ENCODE peak calls at places on chromosome 15, in four cellular contexts. D is GM12891, Y is SK-N-SH, J is K562. R is an unnamed sample.

GRCh38 chr15:68652141-68652540 is 73.3 kb downstream of the CORO2B start:
- DNase-seq in Y (peak; percentile 41), J (no peak), D (no peak), R (no peak)

GRCh38 chr15:70149667-70150404 is 52.1 kb upstream of the TLE3 start:
- DNase-seq in D (no peak), J (peak; percentile 31), Y (no peak), R (no peak)

GRCh38 chr15:57782731-57783130 is 76.2 kb downstream of the POLR2M start:
- DNase-seq in Y (no peak), D (no peak), J (no peak), R (no peak)

GRCh38 chr15:86362556-86362955 is 282.9 kb downstream of the AGBL1 start:
- DNase-seq in J (no peak), Y (no peak), D (no peak), R (no peak)

GRCh38 chr15:63663906-63664305 is 66.7 kb downstream of the FBXL22 start:
- DNase-seq in D (no peak), Y (peak; percentile 39), J (no peak), R (no peak)

GRCh38 chr15:33068531-33068990 is 126.0 kb downstream of the FMN1 start:
- DNase-seq in J (no peak), D (no peak), Y (peak; percentile 50), R (no peak)

GRCh38 chr15:52699457-52699856 is 20.3 kb upstream of the ATOSA start:
- DNase-seq in Y (no peak), D (no peak), J (no peak), R (no peak)

GRCh38 chr15:60476713-60477112 is 2.2 kb downstream of the ICE2 start:
- DNase-seq in Y (no peak), D (no peak), J (no peak), R (no peak)

GRCh38 chr15:75891895-75892294 is 11.8 kb upstream of the FBXO22 start:
- DNase-seq in J (no peak), D (no peak), Y (no peak), R (no peak)

GRCh38 chr15:41987246-41987924 is 15.0 kb upstream of the EHD4 start:
- DNase-seq in D (no peak), J (no peak), Y (no peak), R (no peak)

GRCh38 chr15:63264685-63265302 is 12.6 kb upstream of the APH1B start:
- DNase-seq in Y (peak; percentile 40), D (no peak), J (no peak), R (no peak)

GRCh38 chr15:68658151-68658550 is 79.4 kb downstream of the CORO2B start:
- DNase-seq in D (no peak), J (no peak), Y (no peak), R (no peak)

GRCh38 chr15:64742385-64742784 is 33.0 kb downstream of the RBPMS2 start:
- DNase-seq in D (no peak), Y (no peak), J (no peak), R (no peak)

GRCh38 chr15:52018244-52018643 is 775 bp upstream of the MAPK6 start:
- DNase-seq in Y (no peak), D (no peak), J (no peak), R (no peak)

GRCh38 chr15:45181491-45182285 is 6.1 kb downstream of the SHF start:
- DNase-seq in J (no peak), D (no peak), Y (peak; percentile 64), R (no peak)

GRCh38 chr15:60674704-60675405 is 195.9 kb upstream of the ICE2 start:
- DNase-seq in D (no peak), J (no peak), Y (no peak), R (no peak)

GRCh38 chr15:77178421-77178820 is 107.5 kb upstream of the TSPAN3 start:
- DNase-seq in D (no peak), Y (no peak), J (no peak), R (no peak)
- TF ChIP-seq TAF1 in D (no peak), Y (no peak), J (no peak), R (no peak)

GRCh38 chr15:80876034-80876433 is 96.9 kb downstream of the CEMIP start:
- DNase-seq in Y (no peak), J (no peak), D (no peak), R (no peak)

GRCh38 chr15:80878242-80878866 is 99.2 kb downstream of the CEMIP start:
- DNase-seq in Y (no peak), D (no peak), J (no peak), R (no peak)

GRCh38 chr15:80873568-80873967 is 94.4 kb downstream of the CEMIP start:
- DNase-seq in Y (no peak), D (no peak), J (no peak), R (no peak)

GRCh38 chr15:80878867-80879250 is 99.7 kb downstream of the CEMIP start:
- DNase-seq in Y (no peak), D (no peak), J (no peak), R (no peak)

GRCh38 chr15:80875568-80875967 is 96.4 kb downstream of the CEMIP start:
- DNase-seq in J (no peak), D (no peak), Y (no peak), R (no peak)
- TF ChIP-seq TAF1 in J (no peak), D (no peak), Y (no peak), R (no peak)

DNA sequence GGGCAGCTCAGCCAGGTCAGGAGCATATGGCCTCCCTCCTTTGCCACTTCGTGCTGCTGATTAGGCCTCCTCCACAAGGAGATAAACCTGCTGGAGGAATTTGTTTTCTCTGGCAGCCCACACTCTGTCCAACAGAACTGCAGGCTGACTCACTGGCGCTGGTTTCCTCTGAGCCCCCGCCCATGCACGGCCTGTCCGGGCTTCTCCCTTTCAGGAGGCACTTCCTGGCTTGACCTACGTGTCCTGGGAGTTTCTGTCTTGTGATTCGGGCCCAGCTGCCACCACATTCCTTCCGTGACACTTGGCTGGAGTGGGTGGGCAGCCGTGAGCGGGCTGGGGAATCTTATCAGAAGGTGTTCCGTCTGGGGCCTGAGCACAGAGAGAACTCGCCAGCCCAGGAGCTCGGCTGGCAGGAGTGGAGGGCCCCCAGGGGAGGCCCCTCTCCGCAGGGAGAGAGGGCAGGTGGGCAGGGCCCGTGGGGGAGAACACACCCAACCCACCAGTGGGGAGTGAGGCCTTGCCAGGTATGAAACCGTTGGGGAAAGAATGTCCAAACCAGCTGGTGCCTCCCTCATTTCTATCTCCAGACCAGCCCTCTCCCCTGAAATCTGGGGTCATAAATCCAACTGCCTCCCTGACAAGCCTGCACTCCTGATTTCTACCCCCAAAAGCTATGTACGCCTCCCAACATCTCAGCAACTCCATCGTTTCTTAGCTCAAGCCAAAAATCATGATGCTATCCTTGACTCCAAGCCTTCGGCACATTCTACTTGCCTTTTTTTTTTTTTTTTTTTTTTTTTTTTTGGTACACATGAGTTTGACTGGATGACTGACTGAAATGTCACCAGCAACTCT is 110.6 kb upstream of the MEF2A start:
- DNase-seq in D (no peak), Y (no peak), J (no peak), R (no peak)
- TF ChIP-seq TAF1 in D (no peak), Y (peak; percentile 50), J (no peak), R (no peak)

GRCh38 chr15:78715930-78716329 is 74.9 kb upstream of the CHRNB4 start:
- DNase-seq in Y (no peak), J (no peak), D (no peak), R (no peak)
- TF ChIP-seq TAF1 in Y (no peak), J (no peak), D (no peak), R (no peak)

GRCh38 chr15:93477188-93477587 is 388.2 kb upstream of the RGMA start:
- DNase-seq in Y (no peak), J (no peak), D (no peak), R (peak; percentile 63)

GRCh38 chr15:93476491-93477176 is 387.6 kb upstream of the RGMA start:
- DNase-seq in J (no peak), Y (no peak), D (no peak), R (no peak)

GRCh38 chr15:93479679-93480078 is 390.7 kb upstream of the RGMA start:
- DNase-seq in Y (no peak), D (no peak), J (no peak), R (no peak)

GRCh38 chr15:93477721-93478120 is 388.7 kb upstream of the RGMA start:
- DNase-seq in J (no peak), D (no peak), Y (no peak), R (peak; percentile 52)

GRCh38 chr15:93478922-93479321 is 389.9 kb upstream of the RGMA start:
- DNase-seq in J (no peak), D (no peak), Y (no peak), R (no peak)
- TF ChIP-seq TAF1 in J (no peak), D (no peak), Y (no peak), R (no peak)

GRCh38 chr15:55739641-55740040 is 3.3 kb downstream of the PRTG start:
- DNase-seq in D (no peak), Y (no peak), J (no peak), R (no peak)

GRCh38 chr15:55740479-55740878 is 2.5 kb downstream of the PRTG start:
- DNase-seq in J (no peak), Y (no peak), D (no peak), R (no peak)

GRCh38 chr15:55738715-55739114 is 4.2 kb downstream of the PRTG start:
- DNase-seq in J (no peak), D (no peak), Y (no peak), R (no peak)

GRCh38 chr15:55734641-55735040 is 8.3 kb downstream of the PRTG start:
- DNase-seq in Y (no peak), D (no peak), J (no peak), R (no peak)

GRCh38 chr15:55737373-55737772 is 5.6 kb downstream of the PRTG start:
- DNase-seq in Y (peak; percentile 20), D (no peak), J (no peak), R (no peak)
- TF ChIP-seq TAF1 in Y (no peak), D (no peak), J (no peak), R (no peak)

DNA sequence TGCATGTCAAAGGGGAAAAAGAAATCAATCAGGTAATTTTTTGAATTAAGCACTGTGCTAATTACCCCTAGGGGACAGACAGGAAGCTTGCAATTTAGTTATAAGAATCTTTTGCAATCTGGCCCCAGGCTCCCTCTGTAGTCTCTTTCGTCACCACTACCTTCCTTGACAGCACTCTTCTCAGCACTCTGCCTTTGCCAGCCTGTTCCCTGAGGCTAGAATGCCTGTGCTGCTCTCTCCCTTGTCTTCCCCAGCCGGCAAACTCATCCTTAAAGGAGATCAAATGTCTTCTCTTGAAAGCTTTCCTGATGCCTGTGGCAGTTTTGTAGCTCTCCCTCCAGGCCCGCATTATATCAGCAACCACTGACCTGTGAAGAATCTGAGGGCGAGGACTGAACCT is 32.4 kb upstream of the PRTG start:
- DNase-seq in J (no peak), Y (peak; percentile 40), D (no peak), R (no peak)
- TF ChIP-seq TAF1 in J (no peak), Y (no peak), D (no peak), R (no peak)

GRCh38 chr15:74633781-74634180 is 18.1 kb downstream of the CLK3 start:
- DNase-seq in Y (no peak), D (no peak), J (no peak), R (no peak)

GRCh38 chr15:74631408-74631807 is 15.8 kb downstream of the CLK3 start:
- DNase-seq in Y (no peak), D (no peak), J (no peak), R (no peak)

GRCh38 chr15:74631935-74632560 is 16.4 kb downstream of the CLK3 start:
- DNase-seq in D (peak; percentile 76), Y (peak; percentile 82), J (peak; percentile 76), R (peak; percentile 87)

GRCh38 chr15:74632601-74633000 is 17.0 kb downstream of the CLK3 start:
- DNase-seq in Y (no peak), D (no peak), J (no peak), R (no peak)

GRCh38 chr15:74635228-74635627 is 19.6 kb downstream of the CLK3 start:
- DNase-seq in Y (peak; percentile 74), D (peak; percentile 56), J (peak; percentile 76), R (no peak)
- TF ChIP-seq TAF1 in Y (no peak), D (no peak), J (no peak), R (no peak)

R was measured in H1.